ENCODE peak calls at places on chromosomes 1 and 21, in seven cellular contexts. U is choroid plexus epithelial cell, C is uterus, D is cardiac muscle cell, L is neural progenitor cell, J is hepatocyte, E is prostate gland. B is an unnamed sample.

GRCh38 chr1:64969305-64970066 is 3.1 kb upstream of the JAK1 start:
- DNase-seq in U (peak), C (no peak), E (no peak), D (no peak), L (no peak), J (no peak), B (no peak)

GRCh38 chr1:8397511-8397910 is 79.6 kb downstream of the SLC45A1 start:
- DNase-seq in U (peak), D (no peak), J (no peak), C (no peak), E (no peak), L (no peak), B (no peak)

GRCh38 chr1:116169898-116170297 is 58.7 kb downstream of the MAB21L3 start:
- DNase-seq in E (no peak), D (no peak), J (no peak), L (no peak), U (no peak), C (no peak), B (no peak)

GRCh38 chr1:16349847-16350406 is 2.4 kb downstream of the FBXO42 start:
- DNase-seq in D (no peak), C (no peak), L (no peak), J (no peak), E (no peak), U (peak), B (no peak)

GRCh38 chr1:201009967-201010645 is 13.4 kb downstream of the KIF21B start:
- DNase-seq in J (no peak), L (peak), E (no peak), U (no peak), C (no peak), D (no peak), B (no peak)

GRCh38 chr21:44487831-44488230 is 32.5 kb downstream of the LRRC3 start:
- DNase-seq in U (peak), C (no peak), J (peak), E (no peak), D (no peak), L (peak), B (peak)

GRCh38 chr1:156295391-156295947 is at the start of gene GLMP:
- DNase-seq in D (peak), L (peak), J (peak), E (peak), U (peak), C (peak), B (peak)

GRCh38 chr21:28899220-28899619 is 93.5 kb downstream of the LTN1 start:
- DNase-seq in D (no peak), U (no peak), L (no peak), C (no peak), E (no peak), J (no peak), B (no peak)

GRCh38 chr1:240245629-240246020 is 153.9 kb downstream of the FMN2 start:
- DNase-seq in L (no peak), U (no peak), C (no peak), J (no peak), D (no peak), E (no peak), B (no peak)

GRCh38 chr1:235935506-235936224 is 69.0 kb upstream of the LYST start:
- DNase-seq in E (no peak), U (no peak), C (peak), J (no peak), D (no peak), L (no peak), B (no peak)

GRCh38 chr21:25563399-25564116 is 43.7 kb downstream of the MRPL39 start:
- DNase-seq in L (no peak), E (no peak), U (no peak), J (no peak), C (no peak), D (no peak), B (peak)

GRCh38 chr1:246617768-246618167 is 51.5 kb downstream of the CNST start:
- DNase-seq in C (no peak), L (no peak), J (no peak), D (no peak), E (peak), U (no peak), B (no peak)

GRCh38 chr1:245693941-245694340 is 539.2 kb downstream of the KIF26B start:
- DNase-seq in D (no peak), J (no peak), E (no peak), U (no peak), L (no peak), C (no peak), B (no peak)

GRCh38 chr1:167207940-167208623 is 12.6 kb upstream of the POU2F1 start:
- DNase-seq in J (no peak), L (no peak), U (peak), C (no peak), D (no peak), E (no peak), B (no peak)

GRCh38 chr1:114353233-114353632 is 157.8 kb downstream of the TRIM33 start:
- DNase-seq in J (peak), L (no peak), E (peak), U (peak), D (peak), C (peak), B (peak)

GRCh38 chr1:33515112-33515511 is 42.7 kb downstream of the ZSCAN20 start:
- DNase-seq in C (no peak), U (no peak), L (no peak), E (no peak), D (no peak), J (no peak), B (no peak)

GRCh38 chr1:182971219-182971618 is 18.3 kb upstream of the SHCBP1L start:
- DNase-seq in D (no peak), J (no peak), L (no peak), U (no peak), C (no peak), E (no peak), B (no peak)

GRCh38 chr1:61332196-61332753 is 249.9 kb downstream of the NFIA start:
- DNase-seq in J (no peak), E (no peak), C (no peak), L (no peak), D (no peak), U (no peak), B (no peak)

GRCh38 chr1:75099581-75099980 is 34.6 kb upstream of the LHX8 start:
- DNase-seq in D (no peak), J (no peak), C (no peak), E (no peak), L (no peak), U (no peak), B (no peak)

GRCh38 chr21:35441868-35442582 is 392.9 kb upstream of the RUNX1 start:
- DNase-seq in C (no peak), D (no peak), U (no peak), J (no peak), E (no peak), L (no peak), B (no peak)

GRCh38 chr1:187261637-187262036 is 432.9 kb downstream of the PLA2G4A start:
- DNase-seq in D (no peak), L (peak), E (no peak), C (no peak), J (no peak), U (no peak), B (no peak)

GRCh38 chr1:86507935-86508582 is 38.8 kb upstream of the CLCA4 start:
- DNase-seq in L (peak), U (peak), J (peak), E (no peak), D (peak), C (peak), B (peak)

GRCh38 chr1:147608601-147609000 is 61.7 kb downstream of the ACP6 start:
- DNase-seq in J (no peak), E (no peak), C (no peak), D (no peak), U (no peak), L (no peak), B (no peak)

GRCh38 chr1:54996359-54996868 is 2.3 kb upstream of the BSND start:
- DNase-seq in E (peak), C (no peak), D (peak), L (peak), J (peak), U (peak), B (peak)

GRCh38 chr1:15764269-15764764 is 5.7 kb downstream of the FBLIM1 start:
- DNase-seq in U (no peak), C (no peak), E (no peak), L (no peak), D (no peak), J (peak), B (no peak)

GRCh38 chr21:36015096-36015495 is 45.2 kb downstream of the SETD4 start:
- DNase-seq in J (no peak), E (no peak), D (no peak), L (no peak), C (no peak), U (no peak), B (no peak)

GRCh38 chr1:56576880-56577858 is 2.2 kb downstream of the PLPP3 start:
- DNase-seq in U (peak), C (no peak), D (peak), E (no peak), L (peak), J (peak), B (peak)

GRCh38 chr21:45493401-45494001 is 48.7 kb downstream of the SLC19A1 start:
- DNase-seq in U (no peak), C (no peak), L (no peak), J (no peak), D (no peak), E (no peak), B (no peak)

GRCh38 chr1:8392522-8392921 is 74.6 kb downstream of the SLC45A1 start:
- DNase-seq in E (no peak), C (no peak), D (no peak), U (no peak), J (no peak), L (no peak), B (no peak)

GRCh38 chr1:16048573-16049189 is 5.1 kb downstream of the CLCNKB start:
- DNase-seq in L (peak), D (peak), J (peak), U (peak), C (peak), E (peak), B (peak)

GRCh38 chr1:235207202-235207565 is 46.1 kb upstream of the RBM34 start:
- DNase-seq in E (no peak), D (no peak), J (no peak), U (no peak), C (no peak), L (no peak), B (peak)

GRCh38 chr1:151611288-151611790 is 511 bp upstream of the SNX27 start:
- DNase-seq in C (no peak), J (peak), D (no peak), E (peak), U (peak), L (no peak), B (no peak)

GRCh38 chr1:63731117-63732043 is 42.4 kb upstream of the ROR1 start:
- DNase-seq in L (no peak), C (no peak), U (peak), E (no peak), D (no peak), J (peak), B (peak)

GRCh38 chr1:63557365-63557987 is 34.2 kb downstream of the EFCAB7 start:
- DNase-seq in U (peak), C (no peak), D (peak), E (no peak), J (peak), L (peak), B (peak)

DNA sequence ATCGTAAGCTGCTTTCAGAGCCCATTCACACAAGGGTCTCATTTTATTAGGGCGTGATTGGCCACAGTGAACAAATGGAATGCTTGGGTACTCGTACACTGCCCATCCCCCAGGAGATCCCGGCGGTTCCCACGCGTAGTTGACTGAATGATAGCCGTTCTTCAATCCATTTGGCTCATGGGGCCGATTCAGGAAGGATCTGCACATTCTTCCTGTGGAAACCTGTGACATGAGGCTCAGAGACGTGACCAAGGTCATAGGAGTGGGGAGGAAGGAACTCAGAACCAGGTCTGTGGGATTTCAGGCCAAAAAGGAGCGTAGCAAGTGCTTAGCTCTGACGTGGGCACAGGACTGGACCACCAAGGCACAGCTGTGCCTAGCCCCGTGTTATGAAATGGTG is 11.7 kb downstream of the ABCG1 start:
- DNase-seq in C (no peak), D (no peak), E (no peak), L (no peak), U (no peak), J (no peak), B (no peak)
- H3K4me3 ChIP-seq in C (no peak), D (no peak), E (no peak), L (no peak), U (no peak), J (no peak), B (no peak)

DNA sequence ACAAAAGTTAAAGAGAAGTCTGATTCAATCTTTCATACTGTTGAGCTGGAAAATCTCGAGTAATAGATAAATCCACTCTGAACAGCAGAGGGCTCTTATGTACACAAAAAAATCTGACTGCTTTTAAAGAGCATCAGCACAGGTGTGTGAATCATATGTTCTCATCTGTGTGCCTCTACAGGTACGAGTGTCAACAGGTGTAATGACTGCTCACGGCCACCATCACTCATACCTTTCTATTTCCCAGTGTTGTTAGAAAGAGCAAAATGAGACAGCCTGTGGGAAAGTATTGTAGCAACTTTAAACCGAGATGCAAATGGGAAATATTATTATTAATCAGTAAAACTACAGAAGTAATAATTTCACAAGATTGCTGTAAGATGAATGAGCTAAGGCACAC is 49.0 kb upstream of the SCAF4 start:
- DNase-seq in E (no peak), L (no peak), J (peak), U (peak), D (no peak), C (no peak), B (no peak)
- TF ChIP-seq CTCF in E (peak), L (peak), J (peak), U (peak), D (no peak), C (no peak), B (no peak)

DNA sequence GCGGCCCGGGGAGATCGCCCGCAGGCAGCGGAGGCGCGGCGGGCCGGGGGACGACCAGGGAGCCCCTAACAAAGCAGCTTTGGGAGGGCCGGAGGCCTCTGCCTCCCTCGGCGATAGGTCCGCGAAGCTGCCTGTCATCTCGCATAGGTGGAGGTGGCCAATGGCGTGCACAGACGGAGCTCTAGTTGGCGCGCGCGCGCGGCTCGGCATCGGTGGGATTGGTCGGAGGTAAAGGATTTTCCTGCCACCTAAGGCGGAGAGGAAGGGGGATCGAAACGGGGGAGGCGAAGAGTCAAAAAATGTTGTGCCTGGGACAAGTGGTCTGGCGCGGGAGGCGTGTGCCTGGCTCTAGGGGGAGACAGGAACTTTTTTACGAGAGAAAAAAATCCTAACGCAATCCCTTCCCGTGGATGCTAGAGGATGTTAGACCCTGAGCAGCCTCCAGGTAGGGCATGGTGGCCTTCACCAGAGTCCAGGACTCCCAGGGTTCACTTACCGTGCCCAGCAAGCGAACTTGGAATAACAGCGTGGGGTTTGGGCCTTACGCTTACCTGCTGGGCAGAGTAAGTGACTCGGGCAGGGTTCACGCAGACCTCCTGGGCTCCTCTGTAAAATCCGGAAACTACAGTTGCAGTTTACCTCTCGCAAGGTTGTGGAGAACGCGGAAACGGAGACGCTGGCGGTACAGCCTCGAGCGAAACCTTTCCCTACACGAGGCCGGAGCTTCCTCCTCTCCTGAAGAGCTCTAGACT is 99.9 kb upstream of the SOD1 start:
- DNase-seq in C (peak), J (peak), U (peak), D (peak), E (peak), L (peak), B (peak)
- H3K4me3 ChIP-seq in C (peak), J (peak), U (peak), D (peak), E (peak), L (peak), B (peak)

DNA sequence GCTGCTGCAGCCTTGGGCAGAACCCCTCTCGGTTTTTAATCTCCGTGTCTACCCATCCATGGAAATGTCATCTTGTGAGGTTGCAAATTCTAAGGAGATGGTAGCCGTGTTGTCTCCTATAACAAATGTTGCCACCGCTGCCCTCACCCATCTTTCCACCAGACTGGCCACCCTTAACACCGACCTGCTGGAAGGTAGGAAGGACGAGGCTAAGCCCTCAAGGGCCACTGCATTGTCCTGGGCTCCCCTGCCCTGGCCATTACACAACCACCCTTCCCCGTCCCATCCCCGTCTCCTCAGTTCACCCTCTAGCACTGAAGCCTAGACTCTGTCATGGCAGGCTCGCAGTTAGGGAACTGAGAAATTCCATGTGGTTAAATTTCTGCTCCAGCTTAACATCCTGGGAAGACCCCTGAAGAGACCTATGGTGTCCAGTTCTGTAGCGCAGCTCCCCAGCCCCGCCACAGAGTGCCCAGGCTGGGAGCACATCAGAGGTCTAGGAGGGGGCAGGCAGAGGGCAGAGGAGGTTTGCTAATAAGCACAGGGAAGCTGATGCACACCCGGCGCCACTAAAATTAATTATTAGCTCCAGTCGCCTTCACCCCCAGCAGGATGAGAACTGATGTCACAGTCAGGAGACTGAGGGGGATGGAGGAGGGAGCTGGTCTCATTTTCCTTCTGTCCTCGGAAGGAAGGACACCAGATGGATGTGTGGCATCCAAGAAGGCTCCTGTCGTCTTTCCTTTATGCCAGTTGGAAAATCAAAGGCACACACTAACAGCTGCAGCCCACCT is 38.3 kb downstream of the STUM start:
- DNase-seq in J (no peak), U (no peak), D (no peak), L (no peak), C (no peak), E (no peak), B (no peak)
- TF ChIP-seq CTCF in J (no peak), U (no peak), D (no peak), L (no peak), C (no peak), E (no peak), B (no peak)